ENCODE peak calls at places on chromosomes 2 and 18, in seven cellular contexts. P, E, C, D, Z, F and W are unnamed samples.

GRCh38 chr2:26017464-26018183 is 16.3 kb upstream of the RAB10 start:
- DNase-seq in D (no peak), P (no peak), F (no peak), E (no peak), Z (no peak), C (no peak), W (no peak)

GRCh38 chr2:172896541-172897144 is 161.0 kb downstream of the RAPGEF4 start:
- DNase-seq in Z (no peak), D (no peak), E (no peak), C (no peak), F (no peak), P (no peak), W (no peak)

GRCh38 chr2:64807417-64807816 is 153.7 kb upstream of the SERTAD2 start:
- DNase-seq in D (no peak), F (peak), C (no peak), P (no peak), Z (no peak), E (no peak), W (peak)

GRCh38 chr18:37873416-37873815 is 307.8 kb upstream of the CELF4 start:
- DNase-seq in P (no peak), E (no peak), F (no peak), Z (no peak), C (no peak), D (no peak), W (no peak)

GRCh38 chr2:238382381-238382781 is 44.3 kb upstream of the ASB1 start:
- DNase-seq in D (no peak), E (no peak), P (no peak), Z (no peak), C (no peak), F (no peak), W (no peak)

GRCh38 chr18:7272268-7273049 is 41.6 kb downstream of the LRRC30 start:
- DNase-seq in F (no peak), D (peak), P (no peak), E (peak), C (no peak), Z (peak), W (no peak)

GRCh38 chr2:96839875-96840850 is 3.7 kb downstream of the ANKRD23 start:
- DNase-seq in D (no peak), Z (no peak), E (no peak), C (no peak), F (no peak), P (no peak), W (no peak)

GRCh38 chr2:218517434-218518206 is 50.5 kb downstream of the USP37 start:
- DNase-seq in Z (no peak), P (no peak), E (no peak), F (peak), C (no peak), D (no peak), W (no peak)

GRCh38 chr2:43136862-43137261 is 89.5 kb downstream of the ZFP36L2 start:
- DNase-seq in D (peak), F (no peak), E (no peak), C (no peak), P (no peak), Z (no peak), W (no peak)

GRCh38 chr18:39795350-39795749 is 2159.7 kb upstream of the PIK3C3 start:
- DNase-seq in F (no peak), E (no peak), C (no peak), P (no peak), D (no peak), Z (no peak), W (no peak)

GRCh38 chr2:230749111-230749510 is 36.5 kb downstream of the CAB39 start:
- DNase-seq in P (no peak), Z (no peak), E (no peak), F (no peak), D (no peak), C (no peak), W (no peak)

GRCh38 chr18:32255570-32255969 is 65.7 kb downstream of the MEP1B start:
- DNase-seq in P (no peak), C (no peak), F (no peak), Z (peak), D (no peak), E (no peak), W (no peak)

GRCh38 chr18:74378179-74378682 is 62.6 kb downstream of the C18orf63 start:
- DNase-seq in C (no peak), P (no peak), F (no peak), D (no peak), E (no peak), Z (no peak), W (no peak)

GRCh38 chr2:176092270-176093144 is at the start of gene HOXD13:
- DNase-seq in Z (no peak), C (no peak), P (peak), E (no peak), D (peak), F (no peak), W (no peak)

GRCh38 chr2:82330104-82330503 is 2025.6 kb upstream of the LRRTM1 start:
- DNase-seq in D (no peak), P (no peak), F (no peak), C (no peak), Z (no peak), E (no peak), W (no peak)

GRCh38 chr2:44981714-44982108 is 27.5 kb downstream of the SIX2 start:
- DNase-seq in E (no peak), F (no peak), C (peak), D (peak), Z (peak), P (peak), W (peak)

GRCh38 chr2:54558188-54558975 is 102.3 kb downstream of the SPTBN1 start:
- DNase-seq in P (peak), C (no peak), F (no peak), D (peak), Z (peak), E (peak), W (peak)

GRCh38 chr2:138010890-138011289 is 46.6 kb downstream of the HNMT start:
- DNase-seq in C (no peak), E (no peak), P (no peak), Z (no peak), F (no peak), D (no peak), W (no peak)

GRCh38 chr2:24871852-24872323 is 48.1 kb downstream of the ADCY3 start:
- DNase-seq in Z (no peak), E (no peak), D (no peak), P (no peak), C (no peak), F (no peak), W (no peak)

GRCh38 chr2:109297566-109298205 is 168.7 kb downstream of the SH3RF3 start:
- DNase-seq in E (no peak), Z (no peak), C (no peak), P (no peak), F (no peak), D (no peak), W (no peak)

GRCh38 chr2:206049387-206049786 is 36.6 kb downstream of the INO80D start:
- DNase-seq in D (no peak), Z (no peak), F (no peak), P (no peak), C (no peak), E (no peak), W (no peak)

GRCh38 chr18:63844254-63844653 is 43.3 kb upstream of the SERPINB2 start:
- DNase-seq in Z (no peak), P (no peak), D (no peak), C (no peak), F (no peak), E (no peak), W (peak)

GRCh38 chr2:156687715-156688114 is 251.5 kb downstream of the GPD2 start:
- DNase-seq in D (no peak), P (no peak), Z (no peak), F (no peak), C (no peak), E (no peak), W (no peak)

GRCh38 chr2:127027715-127028114 is 79.2 kb downstream of the BIN1 start:
- DNase-seq in F (no peak), E (no peak), D (no peak), C (no peak), Z (no peak), P (no peak), W (no peak)

GRCh38 chr2:10124538-10125045 is 2.1 kb downstream of the RRM2 start:
- DNase-seq in Z (peak), D (no peak), E (no peak), P (peak), F (no peak), C (no peak), W (no peak)

GRCh38 chr18:25896178-25896780 is 194.1 kb downstream of the SS18 start:
- DNase-seq in Z (peak), C (peak), P (peak), D (peak), E (no peak), F (no peak), W (peak)

GRCh38 chr18:73244411-73244810 is 376.6 kb upstream of the NETO1 start:
- DNase-seq in Z (no peak), D (no peak), E (no peak), P (no peak), C (no peak), F (no peak), W (no peak)

GRCh38 chr2:238693337-238694093 is 154.4 kb upstream of the TWIST2 start:
- DNase-seq in D (no peak), E (no peak), P (no peak), Z (no peak), C (no peak), F (no peak), W (no peak)

GRCh38 chr2:182366625-182367024 is 60.2 kb downstream of the PDE1A start:
- DNase-seq in P (no peak), D (no peak), E (no peak), C (no peak), Z (no peak), F (no peak), W (no peak)

GRCh38 chr18:8947576-8947975 is 154.9 kb upstream of the NDUFV2 start:
- DNase-seq in C (no peak), Z (no peak), P (no peak), E (no peak), F (no peak), D (no peak), W (no peak)

GRCh38 chr2:118638453-118638852 is 209.0 kb downstream of the EN1 start:
- DNase-seq in F (no peak), C (no peak), E (no peak), P (no peak), D (no peak), Z (no peak), W (no peak)

GRCh38 chr2:207182916-207183315 is 17.2 kb upstream of the KLF7 start:
- DNase-seq in D (no peak), E (no peak), P (no peak), C (no peak), Z (no peak), F (no peak), W (no peak)

GRCh38 chr2:191917967-191918651 is 71.2 kb upstream of the CAVIN2 start:
- DNase-seq in D (peak), F (no peak), C (no peak), Z (no peak), E (no peak), P (no peak), W (no peak)

GRCh38 chr2:35873921-35874320 is 481.7 kb upstream of the CRIM1 start:
- DNase-seq in F (no peak), P (no peak), E (no peak), C (no peak), D (no peak), Z (peak), W (no peak)

GRCh38 chr2:174981336-174981735 is 23.8 kb downstream of the CHN1 start:
- DNase-seq in E (no peak), F (no peak), P (no peak), D (no peak), Z (no peak), C (no peak), W (no peak)

GRCh38 chr2:133553251-133553650 is 15.0 kb downstream of the NCKAP5 start:
- DNase-seq in P (no peak), Z (no peak), F (no peak), D (no peak), E (no peak), C (no peak), W (no peak)

GRCh38 chr2:49640630-49641029 is 486.3 kb upstream of the FSHR start:
- DNase-seq in E (no peak), C (no peak), Z (no peak), P (no peak), D (no peak), F (no peak), W (no peak)

GRCh38 chr18:48931680-48932461 is 18.9 kb downstream of the SMAD7 start:
- DNase-seq in E (no peak), P (peak), Z (no peak), C (no peak), D (no peak), F (peak), W (no peak)

GRCh38 chr2:68251855-68252406 is 401 bp downstream of the PPP3R1 start:
- DNase-seq in C (no peak), D (peak), P (peak), F (no peak), Z (no peak), E (no peak), W (no peak)

GRCh38 chr2:68252407-68253210 is at the start of gene PPP3R1:
- DNase-seq in Z (peak), C (peak), F (peak), E (peak), D (peak), P (peak), W (peak)

GRCh38 chr2:68255736-68256450 is 3.6 kb upstream of the PPP3R1 start:
- DNase-seq in F (no peak), Z (no peak), E (peak), D (no peak), P (no peak), C (no peak), W (no peak)

GRCh38 chr2:68251187-68251854 is 1.0 kb downstream of the PPP3R1 start:
- DNase-seq in F (peak), Z (peak), D (peak), E (peak), C (peak), P (peak), W (peak)

GRCh38 chr2:68253211-68254068 is 1.1 kb upstream of the PPP3R1 start:
- DNase-seq in C (peak), D (peak), Z (peak), F (no peak), P (no peak), E (no peak), W (no peak)
- TF ChIP-seq SIN3A in C (no peak), D (no peak), Z (no peak), F (no peak), P (no peak), E (no peak), W (no peak)

GRCh38 chr2:233912799-233913423 is 4.3 kb upstream of the TRPM8 start:
- DNase-seq in E (no peak), C (no peak), F (no peak), D (no peak), Z (peak), P (no peak), W (no peak)
- TF ChIP-seq SIN3A in E (no peak), C (no peak), F (no peak), D (no peak), Z (no peak), P (no peak), W (no peak)

GRCh38 chr2:199274-199966 is 64.4 kb downstream of the SH3YL1 start:
- DNase-seq in F (no peak), Z (no peak), P (no peak), E (no peak), D (no peak), C (no peak), W (no peak)
- TF ChIP-seq SIN3A in F (no peak), Z (no peak), P (no peak), E (no peak), D (no peak), C (no peak), W (no peak)

GRCh38 chr2:215727507-215728503 is 285.5 kb downstream of the MREG start:
- DNase-seq in Z (peak), D (no peak), P (no peak), C (no peak), E (no peak), F (no peak), W (no peak)
- TF ChIP-seq SIN3A in Z (no peak), D (no peak), P (no peak), C (no peak), E (no peak), F (no peak), W (no peak)

GRCh38 chr2:6769346-6769745 is 96.4 kb downstream of the CMPK2 start:
- DNase-seq in P (no peak), E (no peak), C (no peak), D (no peak), F (no peak), Z (no peak), W (no peak)

GRCh38 chr2:6760132-6760531 is 105.6 kb downstream of the CMPK2 start:
- DNase-seq in C (no peak), Z (no peak), E (no peak), F (no peak), P (no peak), D (no peak), W (no peak)

GRCh38 chr2:6759689-6760088 is 106.0 kb downstream of the CMPK2 start:
- DNase-seq in E (no peak), P (no peak), C (no peak), F (no peak), Z (no peak), D (no peak), W (no peak)

GRCh38 chr2:6770006-6770405 is 95.7 kb downstream of the CMPK2 start:
- DNase-seq in Z (no peak), E (no peak), P (no peak), C (no peak), F (no peak), D (peak), W (no peak)

GRCh38 chr2:6764968-6765723 is 100.6 kb downstream of the CMPK2 start:
- DNase-seq in D (no peak), P (no peak), F (no peak), E (no peak), Z (no peak), C (no peak), W (no peak)
- TF ChIP-seq SIN3A in D (no peak), P (no peak), F (no peak), E (no peak), Z (no peak), C (no peak), W (no peak)

GRCh38 chr2:120826260-120826648 is 90.6 kb downstream of the GLI2 start:
- DNase-seq in P (no peak), D (peak), E (no peak), F (no peak), C (no peak), Z (no peak), W (no peak)

GRCh38 chr2:120823551-120823950 is 87.9 kb downstream of the GLI2 start:
- DNase-seq in C (no peak), P (no peak), F (no peak), D (no peak), Z (no peak), E (no peak), W (no peak)

GRCh38 chr2:120824246-120824645 is 88.6 kb downstream of the GLI2 start:
- DNase-seq in P (no peak), D (no peak), F (no peak), C (no peak), E (no peak), Z (no peak), W (no peak)

GRCh38 chr2:120826716-120827410 is 91.2 kb downstream of the GLI2 start:
- DNase-seq in F (no peak), Z (no peak), E (no peak), C (no peak), P (no peak), D (no peak), W (no peak)

DNA sequence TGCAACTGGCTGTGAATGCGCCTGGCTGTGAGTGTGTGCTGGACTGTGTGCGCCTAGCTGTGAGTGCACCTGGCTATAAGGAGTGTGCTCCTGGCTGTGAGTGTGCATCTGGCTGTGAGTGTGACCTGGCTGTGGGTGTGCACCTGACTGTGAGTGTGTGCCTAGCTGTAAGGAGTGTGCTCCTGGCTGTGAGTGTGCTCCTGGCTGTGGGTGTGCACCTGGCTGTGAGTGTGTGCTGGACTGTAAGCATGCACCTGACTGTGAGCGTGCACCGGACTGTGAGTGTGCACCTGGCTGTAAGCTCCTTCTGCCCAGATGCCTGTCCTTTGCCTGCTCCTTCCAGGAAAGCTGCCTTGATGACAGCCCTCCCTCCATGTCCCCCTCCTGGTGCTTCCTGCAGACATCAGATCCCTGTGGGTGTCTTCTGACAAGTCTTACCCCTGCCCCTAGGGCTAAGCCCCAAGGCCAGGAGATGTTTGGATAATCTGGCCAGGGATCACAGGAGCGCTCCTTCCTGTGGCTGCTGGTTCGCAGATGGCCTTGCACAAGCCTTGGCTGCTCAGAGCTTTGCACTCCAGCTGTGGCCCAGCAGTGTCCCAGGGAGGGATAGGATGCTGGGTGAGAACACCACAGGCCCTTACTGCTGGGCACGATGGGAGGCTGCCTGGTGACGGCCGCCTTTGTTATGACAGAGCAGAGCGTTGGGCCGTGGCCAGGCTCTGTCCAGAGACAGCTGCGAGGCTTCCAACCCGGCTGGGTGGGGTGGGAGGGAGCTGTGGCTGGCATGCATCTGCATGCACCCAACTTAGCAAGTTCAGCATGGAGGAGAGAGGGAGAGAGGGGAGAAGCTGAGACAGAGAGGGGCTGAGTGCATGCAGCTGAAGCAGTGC is 89.9 kb downstream of the GLI2 start:
- DNase-seq in C (no peak), Z (no peak), F (no peak), D (peak), P (no peak), E (no peak), W (no peak)
- TF ChIP-seq SIN3A in C (no peak), Z (no peak), F (no peak), D (no peak), P (no peak), E (no peak), W (no peak)